ENCODE peak calls at places on chromosomes 4 and X, in six cellular contexts. One of them, this sample, is unnamed.

GRCh38 chr4:86043755-86044592 is 315.9 kb downstream of the MAPK10 start:
- DNase-seq in uterus: peak; percentile 28
- DNase-seq in thoracic aorta: no peak
- DNase-seq in sigmoid colon: no peak
- DNase-seq in tibial nerve: no peak
- DNase-seq in colonic mucosa: peak; percentile 36
- DNase-seq in this sample: no peak

GRCh38 chrX:19625612-19626011 is 110.3 kb upstream of the MAP3K15 start:
- DNase-seq in thoracic aorta: no peak
- DNase-seq in tibial nerve: no peak
- DNase-seq in uterus: no peak
- DNase-seq in colonic mucosa: no peak
- DNase-seq in sigmoid colon: no peak
- DNase-seq in this sample: no peak

GRCh38 chr4:144115519-144115918 is 25.0 kb downstream of the GYPA start:
- DNase-seq in tibial nerve: no peak
- DNase-seq in thoracic aorta: no peak
- DNase-seq in uterus: no peak
- DNase-seq in colonic mucosa: no peak
- DNase-seq in sigmoid colon: no peak
- DNase-seq in this sample: no peak

GRCh38 chr4:1300466-1301455 is 11.1 kb downstream of the MAEA start:
- DNase-seq in colonic mucosa: no peak
- DNase-seq in thoracic aorta: no peak
- DNase-seq in sigmoid colon: peak; percentile 79
- DNase-seq in tibial nerve: no peak
- DNase-seq in uterus: peak; percentile 66
- DNase-seq in this sample: no peak

GRCh38 chr4:74624351-74625151 is 169.8 kb downstream of the BTC start:
- DNase-seq in colonic mucosa: no peak
- DNase-seq in thoracic aorta: no peak
- DNase-seq in uterus: no peak
- DNase-seq in tibial nerve: no peak
- DNase-seq in sigmoid colon: no peak
- DNase-seq in this sample: no peak

GRCh38 chrX:24996096-24996709 is 19.6 kb downstream of the ARX start:
- DNase-seq in colonic mucosa: no peak
- DNase-seq in sigmoid colon: no peak
- DNase-seq in thoracic aorta: no peak
- DNase-seq in uterus: no peak
- DNase-seq in tibial nerve: no peak
- DNase-seq in this sample: no peak

GRCh38 chr4:13642163-13642562 is 14.6 kb upstream of the BOD1L1 start:
- DNase-seq in tibial nerve: no peak
- DNase-seq in uterus: no peak
- DNase-seq in colonic mucosa: no peak
- DNase-seq in thoracic aorta: no peak
- DNase-seq in sigmoid colon: no peak
- DNase-seq in this sample: no peak

GRCh38 chr4:1841886-1842210 is 14.1 kb downstream of the LETM1 start:
- DNase-seq in thoracic aorta: no peak
- DNase-seq in colonic mucosa: no peak
- DNase-seq in uterus: no peak
- DNase-seq in tibial nerve: no peak
- DNase-seq in sigmoid colon: no peak
- DNase-seq in this sample: no peak

GRCh38 chr4:1594871-1595788 is 89.0 kb downstream of the FAM53A start:
- DNase-seq in tibial nerve: no peak
- DNase-seq in uterus: no peak
- DNase-seq in thoracic aorta: no peak
- DNase-seq in sigmoid colon: peak; percentile 48
- DNase-seq in colonic mucosa: no peak
- DNase-seq in this sample: peak; percentile 38

GRCh38 chr4:137558951-137559350 is 26.7 kb upstream of the PCDH18 start:
- DNase-seq in sigmoid colon: no peak
- DNase-seq in tibial nerve: no peak
- DNase-seq in uterus: no peak
- DNase-seq in thoracic aorta: no peak
- DNase-seq in colonic mucosa: no peak
- DNase-seq in this sample: no peak

GRCh38 chr4:2932951-2933565 is 30.1 kb downstream of the NOP14 start:
- DNase-seq in colonic mucosa: no peak
- DNase-seq in tibial nerve: no peak
- DNase-seq in thoracic aorta: no peak
- DNase-seq in sigmoid colon: peak; percentile 73
- DNase-seq in uterus: no peak
- DNase-seq in this sample: no peak

GRCh38 chr4:2930821-2931764 is 32.1 kb downstream of the NOP14 start:
- DNase-seq in uterus: peak; percentile 27
- DNase-seq in colonic mucosa: peak; percentile 53
- DNase-seq in tibial nerve: no peak
- DNase-seq in thoracic aorta: peak; percentile 1
- DNase-seq in sigmoid colon: no peak
- DNase-seq in this sample: no peak

GRCh38 chr4:2933566-2934076 is 29.6 kb downstream of the NOP14 start:
- DNase-seq in sigmoid colon: no peak
- DNase-seq in uterus: no peak
- DNase-seq in thoracic aorta: peak; percentile 3
- DNase-seq in tibial nerve: no peak
- DNase-seq in colonic mucosa: peak; percentile 34
- DNase-seq in this sample: no peak

GRCh38 chr4:2932561-2932950 is 30.6 kb downstream of the NOP14 start:
- DNase-seq in sigmoid colon: no peak
- DNase-seq in thoracic aorta: no peak
- DNase-seq in colonic mucosa: no peak
- DNase-seq in tibial nerve: no peak
- DNase-seq in uterus: peak; percentile 20
- DNase-seq in this sample: no peak

GRCh38 chr4:2931765-2932560 is 31.2 kb downstream of the NOP14 start:
- DNase-seq in uterus: peak; percentile 15
- DNase-seq in thoracic aorta: peak; percentile 4
- DNase-seq in tibial nerve: peak; percentile 44
- DNase-seq in sigmoid colon: peak; percentile 80
- DNase-seq in colonic mucosa: peak; percentile 50
- DNase-seq in this sample: no peak
- TF ChIP-seq CTCF in uterus: no peak
- TF ChIP-seq CTCF in thoracic aorta: no peak
- TF ChIP-seq CTCF in tibial nerve: no peak
- TF ChIP-seq CTCF in sigmoid colon: no peak
- TF ChIP-seq CTCF in colonic mucosa: no peak
- TF ChIP-seq CTCF in this sample: no peak

DNA sequence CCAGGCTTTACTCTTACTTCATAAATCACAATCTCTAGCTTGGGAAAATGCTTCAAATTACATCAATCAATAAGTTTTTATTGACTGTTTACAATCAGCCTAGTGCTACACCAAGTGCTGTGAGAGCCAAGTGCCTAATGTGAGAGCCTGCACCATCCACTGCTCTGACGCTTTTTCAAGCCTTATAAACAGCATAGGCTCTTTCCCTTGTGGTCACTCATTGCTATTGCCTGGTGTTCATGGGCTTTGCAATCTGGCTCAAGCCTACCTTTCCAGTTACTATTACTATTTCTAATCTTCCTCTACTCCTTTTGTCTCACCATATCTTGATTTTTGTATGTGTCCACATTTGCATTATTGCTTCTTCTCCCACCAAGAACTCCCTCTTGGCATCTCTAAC is 77.0 kb downstream of the REELD1 start:
- DNase-seq in colonic mucosa: no peak
- DNase-seq in sigmoid colon: no peak
- DNase-seq in thoracic aorta: no peak
- DNase-seq in tibial nerve: no peak
- DNase-seq in uterus: no peak
- DNase-seq in this sample: no peak
- TF ChIP-seq CTCF in colonic mucosa: no peak
- TF ChIP-seq CTCF in sigmoid colon: no peak
- TF ChIP-seq CTCF in thoracic aorta: no peak
- TF ChIP-seq CTCF in tibial nerve: no peak
- TF ChIP-seq CTCF in uterus: no peak
- TF ChIP-seq CTCF in this sample: peak; percentile 26

GRCh38 chr4:151866266-151866918 is 105.6 kb upstream of the GATB start:
- DNase-seq in colonic mucosa: no peak
- DNase-seq in tibial nerve: no peak
- DNase-seq in sigmoid colon: no peak
- DNase-seq in uterus: no peak
- DNase-seq in thoracic aorta: no peak
- DNase-seq in this sample: no peak
- TF ChIP-seq CTCF in colonic mucosa: no peak
- TF ChIP-seq CTCF in tibial nerve: no peak
- TF ChIP-seq CTCF in sigmoid colon: no peak
- TF ChIP-seq CTCF in uterus: no peak
- TF ChIP-seq CTCF in thoracic aorta: no peak
- TF ChIP-seq CTCF in this sample: no peak

GRCh38 chr4:155999743-156000142 is 46.1 kb upstream of the CTSO start:
- DNase-seq in sigmoid colon: no peak
- DNase-seq in thoracic aorta: no peak
- DNase-seq in tibial nerve: no peak
- DNase-seq in uterus: no peak
- DNase-seq in colonic mucosa: no peak
- DNase-seq in this sample: peak; percentile 84
- TF ChIP-seq CTCF in sigmoid colon: no peak
- TF ChIP-seq CTCF in thoracic aorta: no peak
- TF ChIP-seq CTCF in tibial nerve: no peak
- TF ChIP-seq CTCF in uterus: no peak
- TF ChIP-seq CTCF in colonic mucosa: no peak
- TF ChIP-seq CTCF in this sample: peak; percentile 50

GRCh38 chr4:125096662-125097061 is 218.1 kb upstream of the FAT4 start:
- DNase-seq in thoracic aorta: no peak
- DNase-seq in sigmoid colon: no peak
- DNase-seq in colonic mucosa: no peak
- DNase-seq in tibial nerve: no peak
- DNase-seq in uterus: no peak
- DNase-seq in this sample: no peak

GRCh38 chr4:125091031-125091540 is 223.7 kb upstream of the FAT4 start:
- DNase-seq in tibial nerve: no peak
- DNase-seq in uterus: no peak
- DNase-seq in colonic mucosa: no peak
- DNase-seq in thoracic aorta: no peak
- DNase-seq in sigmoid colon: no peak
- DNase-seq in this sample: no peak
- TF ChIP-seq CTCF in tibial nerve: no peak
- TF ChIP-seq CTCF in uterus: no peak
- TF ChIP-seq CTCF in colonic mucosa: no peak
- TF ChIP-seq CTCF in thoracic aorta: no peak
- TF ChIP-seq CTCF in sigmoid colon: no peak
- TF ChIP-seq CTCF in this sample: no peak

GRCh38 chr4:53558981-53559620 is 32.2 kb downstream of the LNX1 start:
- DNase-seq in thoracic aorta: no peak
- DNase-seq in sigmoid colon: no peak
- DNase-seq in tibial nerve: no peak
- DNase-seq in colonic mucosa: no peak
- DNase-seq in uterus: no peak
- DNase-seq in this sample: no peak

GRCh38 chr4:53562409-53562808 is 28.9 kb downstream of the LNX1 start:
- DNase-seq in tibial nerve: no peak
- DNase-seq in colonic mucosa: no peak
- DNase-seq in uterus: no peak
- DNase-seq in thoracic aorta: no peak
- DNase-seq in sigmoid colon: no peak
- DNase-seq in this sample: no peak

GRCh38 chr4:53557601-53558000 is 33.7 kb downstream of the LNX1 start:
- DNase-seq in thoracic aorta: no peak
- DNase-seq in colonic mucosa: no peak
- DNase-seq in uterus: no peak
- DNase-seq in sigmoid colon: no peak
- DNase-seq in tibial nerve: no peak
- DNase-seq in this sample: no peak

GRCh38 chr4:53555111-53555510 is 36.2 kb downstream of the LNX1 start:
- DNase-seq in uterus: no peak
- DNase-seq in tibial nerve: no peak
- DNase-seq in thoracic aorta: no peak
- DNase-seq in sigmoid colon: no peak
- DNase-seq in colonic mucosa: no peak
- DNase-seq in this sample: no peak

GRCh38 chr4:53558061-53558801 is 33.1 kb downstream of the LNX1 start:
- DNase-seq in colonic mucosa: no peak
- DNase-seq in sigmoid colon: no peak
- DNase-seq in tibial nerve: no peak
- DNase-seq in thoracic aorta: peak; percentile 10
- DNase-seq in uterus: no peak
- DNase-seq in this sample: peak; percentile 23
- TF ChIP-seq CTCF in colonic mucosa: no peak
- TF ChIP-seq CTCF in sigmoid colon: no peak
- TF ChIP-seq CTCF in tibial nerve: no peak
- TF ChIP-seq CTCF in thoracic aorta: no peak
- TF ChIP-seq CTCF in uterus: no peak
- TF ChIP-seq CTCF in this sample: no peak

GRCh38 chr4:52670121-52670520 is 11.0 kb upstream of the USP46 start:
- DNase-seq in uterus: no peak
- DNase-seq in tibial nerve: no peak
- DNase-seq in thoracic aorta: no peak
- DNase-seq in sigmoid colon: no peak
- DNase-seq in colonic mucosa: no peak
- DNase-seq in this sample: no peak

GRCh38 chr4:52665592-52665991 is 6.5 kb upstream of the USP46 start:
- DNase-seq in colonic mucosa: no peak
- DNase-seq in tibial nerve: no peak
- DNase-seq in sigmoid colon: no peak
- DNase-seq in thoracic aorta: no peak
- DNase-seq in uterus: no peak
- DNase-seq in this sample: no peak

GRCh38 chr4:52670739-52671138 is 11.6 kb upstream of the USP46 start:
- DNase-seq in thoracic aorta: no peak
- DNase-seq in colonic mucosa: no peak
- DNase-seq in sigmoid colon: no peak
- DNase-seq in tibial nerve: no peak
- DNase-seq in uterus: no peak
- DNase-seq in this sample: no peak
- TF ChIP-seq CTCF in thoracic aorta: peak; percentile 36
- TF ChIP-seq CTCF in colonic mucosa: no peak
- TF ChIP-seq CTCF in sigmoid colon: no peak
- TF ChIP-seq CTCF in tibial nerve: no peak
- TF ChIP-seq CTCF in uterus: no peak
- TF ChIP-seq CTCF in this sample: no peak

GRCh38 chrX:140034916-140035315 is 69.6 kb upstream of the CXorf66 start:
- DNase-seq in tibial nerve: no peak
- DNase-seq in uterus: no peak
- DNase-seq in sigmoid colon: no peak
- DNase-seq in thoracic aorta: no peak
- DNase-seq in colonic mucosa: no peak
- DNase-seq in this sample: no peak
- TF ChIP-seq CTCF in tibial nerve: no peak
- TF ChIP-seq CTCF in uterus: no peak
- TF ChIP-seq CTCF in sigmoid colon: no peak
- TF ChIP-seq CTCF in thoracic aorta: no peak
- TF ChIP-seq CTCF in colonic mucosa: no peak
- TF ChIP-seq CTCF in this sample: peak; percentile 50

DNA sequence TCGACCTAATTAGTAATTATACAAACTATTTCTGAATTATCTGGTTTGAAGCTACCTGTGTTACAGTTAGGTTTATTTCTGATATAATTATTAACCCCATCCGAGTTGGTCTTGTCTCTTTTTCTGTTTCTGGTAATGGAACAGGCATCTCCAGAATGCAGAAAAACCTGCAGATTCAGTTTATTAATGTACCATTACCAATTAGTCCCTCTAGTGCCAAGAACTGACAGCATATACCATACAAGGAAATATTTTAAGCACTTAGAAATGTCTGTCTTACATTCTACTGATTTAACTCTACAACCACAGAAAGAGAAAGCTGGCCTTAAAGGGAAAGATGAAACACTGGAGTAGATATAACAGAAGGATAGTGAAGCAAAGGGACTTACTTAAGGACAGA is 570.6 kb downstream of the CENPC start:
- DNase-seq in tibial nerve: no peak
- DNase-seq in thoracic aorta: no peak
- DNase-seq in uterus: no peak
- DNase-seq in colonic mucosa: no peak
- DNase-seq in sigmoid colon: no peak
- DNase-seq in this sample: no peak
- TF ChIP-seq CTCF in tibial nerve: no peak
- TF ChIP-seq CTCF in thoracic aorta: no peak
- TF ChIP-seq CTCF in uterus: no peak
- TF ChIP-seq CTCF in colonic mucosa: no peak
- TF ChIP-seq CTCF in sigmoid colon: no peak
- TF ChIP-seq CTCF in this sample: no peak

This sample was measured in glutamatergic neuron.